ENCODE peak calls at places on chromosomes 16 and 17, in four cellular contexts. Y is transverse colon, P is A549, T is cardiac fibroblast. L is an unnamed sample.

GRCh38 chr17:57927048-57927723 is 28.0 kb downstream of the CUEDC1 start:
- DNase-seq in Y (peak; percentile 51), P (no peak), T (peak; percentile 63), L (peak; percentile 74)

GRCh38 chr17:9880582-9880999 is 24.5 kb downstream of the RCVRN start:
- DNase-seq in Y (no peak), P (peak; percentile 80), T (no peak), L (peak; percentile 55)

GRCh38 chr17:9817086-9817485 is 4.8 kb downstream of the GSG1L2 start:
- DNase-seq in Y (peak; percentile 13), P (peak; percentile 76), T (no peak), L (peak; percentile 20)

GRCh38 chr16:188674-189073 is 8.4 kb downstream of the HBQ1 start:
- DNase-seq in Y (no peak), P (no peak), T (no peak), L (no peak)

GRCh38 chr16:20300312-20301097 is 26.8 kb downstream of the GP2 start:
- DNase-seq in Y (peak; percentile 43), P (peak; percentile 63), T (peak; percentile 64), L (peak; percentile 41)

GRCh38 chr17:57164814-57165213 is 79.8 kb downstream of the AKAP1 start:
- DNase-seq in Y (no peak), P (no peak), T (no peak), L (no peak)

GRCh38 chr17:9386401-9386800 is 189.2 kb downstream of the STX8 start:
- DNase-seq in Y (no peak), P (no peak), T (peak; percentile 76), L (no peak)

GRCh38 chr17:56505154-56505756 is 88.2 kb upstream of the NOG start:
- DNase-seq in Y (no peak), P (peak; percentile 38), T (no peak), L (no peak)

GRCh38 chr16:13554643-13555042 is 365.3 kb upstream of the ERCC4 start:
- DNase-seq in Y (no peak), P (no peak), T (no peak), L (no peak)

GRCh38 chr17:1340371-1340770 is 59.7 kb downstream of the YWHAE start:
- DNase-seq in Y (no peak), P (no peak), T (no peak), L (no peak)

GRCh38 chr17:5840811-5841446 is 229.2 kb upstream of the WSCD1 start:
- DNase-seq in Y (no peak), P (no peak), T (no peak), L (no peak)

GRCh38 chr16:85557083-85557975 is 55.8 kb upstream of the GSE1 start:
- DNase-seq in Y (peak; percentile 71), P (peak; percentile 32), T (no peak), L (no peak)

GRCh38 chr16:66603537-66604375 is 748 bp upstream of the CMTM3 start:
- DNase-seq in Y (peak; percentile 59), P (peak; percentile 87), T (peak; percentile 57), L (peak; percentile 66)

GRCh38 chr16:89358030-89359005 is 132.0 kb downstream of the ANKRD11 start:
- DNase-seq in Y (peak; percentile 50), P (no peak), T (no peak), L (no peak)

GRCh38 chr17:32586666-32587065 is 99.9 kb downstream of the CDK5R1 start:
- DNase-seq in Y (no peak), P (no peak), T (peak; percentile 22), L (peak; percentile 32)

GRCh38 chr17:51682115-51682514 is 421.8 kb downstream of the UTP18 start:
- DNase-seq in Y (no peak), P (no peak), T (no peak), L (no peak)

GRCh38 chr16:27253526-27253930 is 15.0 kb downstream of the NSMCE1 start:
- DNase-seq in Y (no peak), P (peak; percentile 39), T (peak; percentile 85), L (peak; percentile 73)

GRCh38 chr17:44473367-44473766 is 29.8 kb downstream of the GPATCH8 start:
- DNase-seq in Y (no peak), P (no peak), T (no peak), L (peak; percentile 15)

GRCh38 chr16:11994187-11995119 is 17.9 kb downstream of the SNX29 start:
- DNase-seq in Y (peak; percentile 19), P (no peak), T (peak; percentile 27), L (no peak)

GRCh38 chr17:52505601-52506000 is 347.1 kb upstream of the CA10 start:
- DNase-seq in Y (no peak), P (no peak), T (no peak), L (no peak)

GRCh38 chr16:53257001-53257400 is 177.3 kb upstream of the RBL2 start:
- DNase-seq in Y (no peak), P (no peak), T (peak; percentile 74), L (peak; percentile 69)

GRCh38 chr17:40451420-40451819 is 8.2 kb downstream of the IGFBP4 start:
- DNase-seq in Y (peak; percentile 67), P (no peak), T (peak; percentile 87), L (peak; percentile 98)

GRCh38 chr16:84730406-84731106 is 30.8 kb downstream of the USP10 start:
- DNase-seq in Y (peak; percentile 69), P (peak; percentile 87), T (peak; percentile 95), L (peak; percentile 91)

GRCh38 chr17:70318061-70318460 is 148.7 kb downstream of the KCNJ2 start:
- DNase-seq in Y (no peak), P (no peak), T (no peak), L (peak; percentile 51)

GRCh38 chr17:15257316-15257925 is 7.7 kb downstream of the PMP22 start:
- DNase-seq in Y (peak; percentile 76), P (peak; percentile 82), T (peak; percentile 80), L (peak; percentile 88)

GRCh38 chr16:8621572-8622314 is at the start of gene METTL22:
- DNase-seq in Y (peak; percentile 93), P (peak; percentile 88), T (peak; percentile 86), L (peak; percentile 84)
- TF ChIP-seq CTCF in Y (no peak), P (no peak), T (no peak), L (no peak)

DNA sequence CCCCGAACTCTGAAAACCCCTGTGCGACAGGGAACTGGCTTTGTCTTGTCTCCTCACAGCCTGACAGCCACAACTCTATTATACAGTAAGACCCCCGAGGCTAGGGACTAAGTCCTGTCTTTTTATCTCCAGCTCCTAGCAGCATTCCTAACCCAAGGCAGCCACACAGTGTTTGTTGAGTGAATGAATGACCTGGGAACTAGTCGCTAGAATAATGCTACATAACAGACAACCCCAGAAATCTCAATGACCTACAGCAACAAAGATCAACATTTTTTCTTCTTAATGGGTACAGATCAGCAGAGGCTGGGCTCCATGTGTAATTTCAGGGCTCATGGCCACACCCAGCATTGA is 71.4 kb upstream of the TNRC6C start:
- DNase-seq in Y (no peak), P (no peak), T (no peak), L (no peak)
- H3K4me3 ChIP-seq in Y (peak overlapping the region; percentile 40), P (peak overlapping the region; percentile 49), T (no peak overlapping the region), L (peak overlapping the region; percentile 69)

DNA sequence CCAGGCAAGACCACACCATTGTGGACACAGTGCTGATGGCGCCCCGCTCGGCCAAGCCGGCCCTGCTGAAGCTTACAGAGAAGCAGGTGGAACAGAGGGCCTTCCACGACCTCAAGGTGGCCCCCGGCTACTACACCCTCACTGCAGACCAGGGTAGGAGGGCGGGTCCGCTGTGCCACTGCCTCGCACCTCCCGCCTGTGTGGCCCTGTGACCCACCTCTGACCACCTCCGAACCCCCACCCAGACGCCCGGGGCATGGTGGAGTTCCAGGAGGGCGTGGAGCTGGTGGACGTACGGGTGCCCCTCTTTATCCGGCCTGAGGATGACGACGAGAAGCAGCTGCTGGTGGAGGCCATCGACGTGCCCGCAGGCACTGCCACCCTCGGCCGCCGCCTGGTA is 21.1 kb downstream of the ITGB4 start:
- DNase-seq in Y (no peak), P (no peak), T (no peak), L (no peak)
- TF ChIP-seq CTCF in Y (no peak), P (no peak), T (no peak), L (no peak)

GRCh38 chr17:17628388-17629008 is 37.0 kb upstream of the PEMT start:
- DNase-seq in Y (peak; percentile 54), P (no peak), T (no peak), L (no peak)
- H3K4me3 ChIP-seq in Y (peak overlapping the region; percentile 6), P (no peak overlapping the region), T (no peak overlapping the region), L (no peak overlapping the region)